ENCODE peak calls at places on chromosome 19, in seven cellular contexts. One of them, this sample, is unnamed.

GRCh38 chr19:39083983-39084731 is at the start of gene ACP7:
- DNase-seq in RWPE1: no peak
- DNase-seq in Caco-2: peak; percentile 61
- DNase-seq in brain microvascular endothelial cell: no peak
- DNase-seq in heart left ventricle: no peak
- DNase-seq in activated T-cell treated with anti-CD3 and anti-CD28 coated beads, Interleukin-2, amount 50 U/mL, for 1 hour: peak; percentile 42
- DNase-seq in activated CD4-positive, alpha-beta T cell treated with anti-CD3 and anti-CD28 coated beads, Interleukin-2, amount 50 U/mL, for 1 hour: peak; percentile 18
- DNase-seq in this sample: no peak

GRCh38 chr19:42561512-42561911 is 33.2 kb downstream of the CEACAM8 start:
- DNase-seq in RWPE1: no peak
- DNase-seq in brain microvascular endothelial cell: no peak
- DNase-seq in heart left ventricle: no peak
- DNase-seq in activated T-cell treated with anti-CD3 and anti-CD28 coated beads, Interleukin-2, amount 50 U/mL, for 1 hour: no peak
- DNase-seq in activated CD4-positive, alpha-beta T cell treated with anti-CD3 and anti-CD28 coated beads, Interleukin-2, amount 50 U/mL, for 1 hour: no peak
- DNase-seq in Caco-2: no peak
- DNase-seq in this sample: no peak

GRCh38 chr19:36100476-36100875 is 10.5 kb upstream of the OVOL3 start:
- DNase-seq in RWPE1: no peak
- DNase-seq in brain microvascular endothelial cell: no peak
- DNase-seq in activated T-cell treated with anti-CD3 and anti-CD28 coated beads, Interleukin-2, amount 50 U/mL, for 1 hour: no peak
- DNase-seq in activated CD4-positive, alpha-beta T cell treated with anti-CD3 and anti-CD28 coated beads, Interleukin-2, amount 50 U/mL, for 1 hour: no peak
- DNase-seq in Caco-2: no peak
- DNase-seq in heart left ventricle: peak; percentile 90
- DNase-seq in this sample: no peak

GRCh38 chr19:47272448-47273312 is 2.0 kb upstream of the INAFM1 start:
- DNase-seq in Caco-2: peak; percentile 64
- DNase-seq in heart left ventricle: peak; percentile 55
- DNase-seq in brain microvascular endothelial cell: no peak
- DNase-seq in activated CD4-positive, alpha-beta T cell treated with anti-CD3 and anti-CD28 coated beads, Interleukin-2, amount 50 U/mL, for 1 hour: no peak
- DNase-seq in RWPE1: no peak
- DNase-seq in activated T-cell treated with anti-CD3 and anti-CD28 coated beads, Interleukin-2, amount 50 U/mL, for 1 hour: no peak
- DNase-seq in this sample: no peak

GRCh38 chr19:29851769-29852521 is 40.2 kb downstream of the CCNE1 start:
- DNase-seq in RWPE1: no peak
- DNase-seq in brain microvascular endothelial cell: no peak
- DNase-seq in activated CD4-positive, alpha-beta T cell treated with anti-CD3 and anti-CD28 coated beads, Interleukin-2, amount 50 U/mL, for 1 hour: no peak
- DNase-seq in activated T-cell treated with anti-CD3 and anti-CD28 coated beads, Interleukin-2, amount 50 U/mL, for 1 hour: no peak
- DNase-seq in Caco-2: no peak
- DNase-seq in heart left ventricle: no peak
- DNase-seq in this sample: no peak

GRCh38 chr19:42220751-42221097 is 612 bp downstream of the ZNF526 start:
- DNase-seq in heart left ventricle: no peak
- DNase-seq in Caco-2: no peak
- DNase-seq in RWPE1: no peak
- DNase-seq in activated CD4-positive, alpha-beta T cell treated with anti-CD3 and anti-CD28 coated beads, Interleukin-2, amount 50 U/mL, for 1 hour: no peak
- DNase-seq in brain microvascular endothelial cell: no peak
- DNase-seq in activated T-cell treated with anti-CD3 and anti-CD28 coated beads, Interleukin-2, amount 50 U/mL, for 1 hour: no peak
- DNase-seq in this sample: no peak

GRCh38 chr19:7916137-7916907 is 1.7 kb downstream of the TGFBR3L start:
- DNase-seq in heart left ventricle: no peak
- DNase-seq in brain microvascular endothelial cell: no peak
- DNase-seq in activated CD4-positive, alpha-beta T cell treated with anti-CD3 and anti-CD28 coated beads, Interleukin-2, amount 50 U/mL, for 1 hour: peak; percentile 39
- DNase-seq in RWPE1: no peak
- DNase-seq in activated T-cell treated with anti-CD3 and anti-CD28 coated beads, Interleukin-2, amount 50 U/mL, for 1 hour: peak; percentile 59
- DNase-seq in Caco-2: peak; percentile 43
- DNase-seq in this sample: peak; percentile 71

GRCh38 chr19:44618640-44619357 is 5.4 kb downstream of the IGSF23 start:
- DNase-seq in heart left ventricle: no peak
- DNase-seq in activated T-cell treated with anti-CD3 and anti-CD28 coated beads, Interleukin-2, amount 50 U/mL, for 1 hour: no peak
- DNase-seq in RWPE1: no peak
- DNase-seq in Caco-2: no peak
- DNase-seq in brain microvascular endothelial cell: no peak
- DNase-seq in activated CD4-positive, alpha-beta T cell treated with anti-CD3 and anti-CD28 coated beads, Interleukin-2, amount 50 U/mL, for 1 hour: no peak
- DNase-seq in this sample: no peak

GRCh38 chr19:23817519-23817918 is 58.8 kb upstream of the ZNF681 start:
- DNase-seq in Caco-2: peak; percentile 30
- DNase-seq in heart left ventricle: peak; percentile 37
- DNase-seq in activated T-cell treated with anti-CD3 and anti-CD28 coated beads, Interleukin-2, amount 50 U/mL, for 1 hour: peak; percentile 40
- DNase-seq in brain microvascular endothelial cell: peak; percentile 5
- DNase-seq in activated CD4-positive, alpha-beta T cell treated with anti-CD3 and anti-CD28 coated beads, Interleukin-2, amount 50 U/mL, for 1 hour: peak; percentile 33
- DNase-seq in RWPE1: no peak
- DNase-seq in this sample: no peak

GRCh38 chr19:48249502-48250014 is 6.2 kb downstream of the CARD8 start:
- DNase-seq in heart left ventricle: peak; percentile 52
- DNase-seq in activated T-cell treated with anti-CD3 and anti-CD28 coated beads, Interleukin-2, amount 50 U/mL, for 1 hour: peak; percentile 68
- DNase-seq in activated CD4-positive, alpha-beta T cell treated with anti-CD3 and anti-CD28 coated beads, Interleukin-2, amount 50 U/mL, for 1 hour: peak; percentile 65
- DNase-seq in RWPE1: no peak
- DNase-seq in Caco-2: no peak
- DNase-seq in brain microvascular endothelial cell: no peak
- DNase-seq in this sample: no peak

GRCh38 chr19:14265285-14266036 is 59.5 kb upstream of the ADGRL1 start:
- DNase-seq in RWPE1: no peak
- DNase-seq in heart left ventricle: no peak
- DNase-seq in Caco-2: no peak
- DNase-seq in activated CD4-positive, alpha-beta T cell treated with anti-CD3 and anti-CD28 coated beads, Interleukin-2, amount 50 U/mL, for 1 hour: no peak
- DNase-seq in activated T-cell treated with anti-CD3 and anti-CD28 coated beads, Interleukin-2, amount 50 U/mL, for 1 hour: no peak
- DNase-seq in brain microvascular endothelial cell: no peak
- DNase-seq in this sample: no peak

GRCh38 chr19:30897034-30897433 is 452.2 kb downstream of the TSHZ3 start:
- DNase-seq in activated CD4-positive, alpha-beta T cell treated with anti-CD3 and anti-CD28 coated beads, Interleukin-2, amount 50 U/mL, for 1 hour: no peak
- DNase-seq in activated T-cell treated with anti-CD3 and anti-CD28 coated beads, Interleukin-2, amount 50 U/mL, for 1 hour: no peak
- DNase-seq in RWPE1: no peak
- DNase-seq in brain microvascular endothelial cell: no peak
- DNase-seq in heart left ventricle: no peak
- DNase-seq in Caco-2: no peak
- DNase-seq in this sample: peak; percentile 74

This sample was measured in suprapubic skin.